ENCODE peak calls at places on chromosomes 7 and 10, in six cellular contexts. U, X, W, Z, V and D are unnamed samples.

GRCh38 chr7:102410918-102411317 is 14.8 kb downstream of the PRKRIP1 start:
- DNase-seq in U (no peak), X (no peak), W (no peak), Z (no peak), V (no peak), D (no peak)

GRCh38 chr10:65968871-65969270 is 957.0 kb upstream of the LRRTM3 start:
- DNase-seq in U (no peak), X (no peak), W (no peak), Z (no peak), V (no peak), D (no peak)

GRCh38 chr7:81684513-81685262 is 85.2 kb downstream of the HGF start:
- DNase-seq in U (peak; percentile 71), X (peak; percentile 20), W (no peak), Z (peak; percentile 100), V (no peak), D (peak; percentile 100)

GRCh38 chr10:19204239-19204917 is 155.8 kb downstream of the MALRD1 start:
- DNase-seq in U (no peak), X (no peak), W (no peak), Z (no peak), V (no peak), D (peak; percentile 17)

GRCh38 chr7:139526578-139527544 is 3.4 kb downstream of the CLEC2L start:
- DNase-seq in U (no peak), X (no peak), W (no peak), Z (peak; percentile 95), V (no peak), D (peak; percentile 98)

GRCh38 chr7:156096806-156097538 is 284.7 kb upstream of the SHH start:
- DNase-seq in U (no peak), X (no peak), W (no peak), Z (no peak), V (no peak), D (no peak)

GRCh38 chr10:4527281-4527960 is 298.6 kb upstream of the AKR1E2 start:
- DNase-seq in U (no peak), X (no peak), W (no peak), Z (no peak), V (no peak), D (peak; percentile 41)

GRCh38 chr10:58746470-58747185 is 234.0 kb downstream of the BICC1 start:
- DNase-seq in U (no peak), X (no peak), W (no peak), Z (no peak), V (no peak), D (no peak)

GRCh38 chr10:70381491-70382421 is 669 bp downstream of the LRRC20 start:
- DNase-seq in U (peak; percentile 16), X (no peak), W (peak; percentile 58), Z (peak; percentile 60), V (peak; percentile 89), D (peak; percentile 13)

GRCh38 chr7:157527686-157528085 is 190.9 kb downstream of the DNAJB6 start:
- DNase-seq in U (no peak), X (no peak), W (peak; percentile 22), Z (no peak), V (peak; percentile 39), D (no peak)

GRCh38 chr10:12589789-12590188 is 240.4 kb downstream of the CAMK1D start:
- DNase-seq in U (no peak), X (no peak), W (no peak), Z (no peak), V (no peak), D (no peak)

GRCh38 chr10:12594448-12594944 is 245.1 kb downstream of the CAMK1D start:
- DNase-seq in U (no peak), X (no peak), W (no peak), Z (no peak), V (no peak), D (no peak)

GRCh38 chr10:12590682-12591642 is 241.6 kb downstream of the CAMK1D start:
- DNase-seq in U (no peak), X (no peak), W (no peak), Z (no peak), V (no peak), D (no peak)

GRCh38 chr10:12596055-12596576 is 246.8 kb downstream of the CAMK1D start:
- DNase-seq in U (no peak), X (no peak), W (no peak), Z (no peak), V (no peak), D (no peak)

GRCh38 chr10:12592967-12593366 is 243.6 kb downstream of the CAMK1D start:
- DNase-seq in U (no peak), X (no peak), W (no peak), Z (no peak), V (no peak), D (no peak)
- H4K91ac ChIP-seq in U (no peak overlapping the region), X (no peak overlapping the region), W (no peak overlapping the region), Z (no peak overlapping the region), V (no peak overlapping the region), D (no peak overlapping the region)

GRCh38 chr7:12638851-12639467 is 48.5 kb upstream of the ARL4A start:
- DNase-seq in U (peak; percentile 90), X (no peak), W (no peak), Z (peak; percentile 44), V (no peak), D (peak; percentile 54)

GRCh38 chr7:12637819-12638592 is 49.4 kb upstream of the ARL4A start:
- DNase-seq in U (no peak), X (no peak), W (no peak), Z (no peak), V (no peak), D (peak; percentile 44)

GRCh38 chr7:12637328-12637727 is 50.1 kb upstream of the ARL4A start:
- DNase-seq in U (no peak), X (no peak), W (no peak), Z (no peak), V (no peak), D (no peak)

GRCh38 chr7:12633589-12633988 is 53.8 kb upstream of the ARL4A start:
- DNase-seq in U (no peak), X (no peak), W (no peak), Z (no peak), V (no peak), D (no peak)

GRCh38 chr7:12635830-12636229 is 51.6 kb upstream of the ARL4A start:
- DNase-seq in U (peak; percentile 61), X (no peak), W (no peak), Z (peak; percentile 28), V (no peak), D (no peak)
- H4K91ac ChIP-seq in U (no peak overlapping the region), X (no peak overlapping the region), W (no peak overlapping the region), Z (no peak overlapping the region), V (no peak overlapping the region), D (no peak overlapping the region)

DNA sequence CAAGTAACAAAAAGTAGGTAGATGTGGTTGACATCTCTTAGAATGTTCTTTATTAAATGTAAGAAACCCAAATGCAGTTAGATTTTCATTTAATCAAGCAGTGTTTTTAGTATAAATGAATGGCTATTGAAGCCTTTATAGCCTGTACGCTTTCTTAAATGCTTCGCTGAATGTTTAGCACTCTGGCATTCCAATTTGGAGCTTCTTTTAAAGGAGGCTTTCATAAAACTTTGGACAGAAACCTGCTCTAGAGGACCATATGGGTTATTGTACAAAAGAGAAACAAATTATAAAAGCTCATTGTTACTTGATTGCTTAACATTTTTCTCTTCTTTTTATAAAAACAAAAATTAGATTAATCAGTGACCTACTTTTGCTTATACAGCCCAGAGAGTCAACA is 59.5 kb downstream of the KCND2 start:
- DNase-seq in U (no peak), X (no peak), W (no peak), Z (no peak), V (no peak), D (no peak)
- H4K91ac ChIP-seq in U (no peak overlapping the region), X (no peak overlapping the region), W (no peak overlapping the region), Z (no peak overlapping the region), V (no peak overlapping the region), D (no peak overlapping the region)

DNA sequence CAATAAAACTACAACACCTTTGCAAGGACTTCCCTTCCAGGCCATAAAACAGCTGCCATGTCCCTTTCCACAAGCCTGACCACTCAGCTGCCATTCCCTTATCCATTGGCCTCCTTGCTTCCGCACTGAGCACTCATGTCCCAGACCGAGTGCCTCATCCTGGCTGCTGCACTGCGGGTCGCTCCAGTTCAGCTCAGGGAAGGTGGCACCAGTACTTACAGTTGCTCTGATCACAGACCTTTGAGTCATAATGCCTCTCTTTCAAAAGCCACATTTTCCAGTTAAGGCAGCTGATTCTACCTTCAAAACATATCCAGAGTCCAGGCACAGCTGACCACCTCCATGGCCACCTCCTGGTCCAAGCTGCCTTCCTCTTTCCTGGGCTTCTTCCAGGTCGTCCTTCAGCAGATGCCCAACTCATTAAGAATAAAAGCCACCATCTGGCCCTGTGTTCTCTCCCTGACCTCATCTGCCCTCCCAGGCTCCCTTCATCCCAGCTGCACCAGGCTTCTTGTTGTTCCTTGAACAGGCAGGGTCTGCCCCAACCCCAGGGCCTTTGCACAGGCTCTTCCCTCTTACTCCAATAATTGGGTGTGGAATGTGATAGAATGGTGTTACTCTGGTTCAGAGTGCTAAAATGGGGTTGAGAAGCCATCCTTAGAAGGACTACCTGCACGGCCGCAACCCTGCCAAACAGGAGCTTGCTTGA is 64.5 kb downstream of the RAMP3 start:
- DNase-seq in U (no peak), X (no peak), W (peak; percentile 15), Z (no peak), V (no peak), D (no peak)
- H4K91ac ChIP-seq in U (no peak overlapping the region), X (no peak overlapping the region), W (no peak overlapping the region), Z (no peak overlapping the region), V (no peak overlapping the region), D (no peak overlapping the region)

GRCh38 chr10:124367414-124367813 is 51.3 kb downstream of the OAT start:
- DNase-seq in U (no peak), X (no peak), W (no peak), Z (no peak), V (no peak), D (no peak)

GRCh38 chr10:124367936-124368335 is 50.8 kb downstream of the OAT start:
- DNase-seq in U (no peak), X (no peak), W (no peak), Z (no peak), V (no peak), D (no peak)

GRCh38 chr10:124370426-124370825 is 48.3 kb downstream of the OAT start:
- DNase-seq in U (no peak), X (no peak), W (no peak), Z (no peak), V (no peak), D (no peak)

GRCh38 chr10:124369066-124369465 is 49.7 kb downstream of the OAT start:
- DNase-seq in U (no peak), X (no peak), W (no peak), Z (no peak), V (no peak), D (no peak)

DNA sequence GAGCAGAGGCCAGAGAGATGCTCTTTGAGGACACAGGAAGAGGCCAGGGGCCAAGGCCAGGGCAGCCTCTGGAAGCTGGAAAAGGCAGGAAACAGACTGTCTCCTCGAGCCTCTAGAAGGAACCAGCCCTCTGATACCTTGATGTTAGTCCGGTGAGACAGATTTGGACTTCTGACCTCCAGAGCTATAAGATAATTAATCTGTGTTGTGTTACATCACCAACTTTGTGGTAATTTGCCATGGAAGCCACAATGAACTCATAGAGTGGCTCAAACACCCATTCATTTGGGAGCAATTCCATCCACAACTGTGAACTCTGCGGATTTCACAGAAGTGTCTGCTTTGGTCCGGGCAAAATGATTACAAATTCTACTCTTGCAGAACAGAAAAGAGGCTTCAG is 48.7 kb downstream of the OAT start:
- DNase-seq in U (no peak), X (no peak), W (no peak), Z (no peak), V (no peak), D (no peak)
- H4K91ac ChIP-seq in U (no peak overlapping the region), X (no peak overlapping the region), W (no peak overlapping the region), Z (no peak overlapping the region), V (no peak overlapping the region), D (no peak overlapping the region)

DNA sequence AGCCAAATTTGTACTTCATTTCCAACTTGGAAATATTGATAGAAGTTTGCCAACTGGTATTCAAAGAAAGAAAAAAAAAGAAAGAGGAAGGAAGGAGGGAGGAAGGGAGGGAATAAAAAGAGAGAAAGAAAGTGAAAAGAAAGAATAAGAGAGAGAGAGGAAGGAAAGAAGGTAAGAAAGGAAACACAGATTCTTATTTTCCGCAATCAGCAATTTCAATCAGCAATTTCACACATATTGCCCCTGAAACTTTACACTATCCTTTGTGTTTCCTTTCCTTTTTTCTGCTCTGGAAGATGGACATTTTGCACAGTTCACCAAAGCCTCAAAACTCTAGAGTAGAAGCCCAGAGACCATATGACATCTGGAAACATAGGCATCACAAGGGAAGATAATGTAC is 888.1 kb downstream of the REEP3 start:
- DNase-seq in U (no peak), X (no peak), W (no peak), Z (no peak), V (no peak), D (no peak)
- H4K91ac ChIP-seq in U (no peak overlapping the region), X (no peak overlapping the region), W (no peak overlapping the region), Z (no peak overlapping the region), V (no peak overlapping the region), D (no peak overlapping the region)